ENCODE peak calls at places on chromosome 20, in ten cellular contexts. D, I, Z, M, E, Y, K, O, A and N are unnamed samples. For H3K4me1, the result is how much of the 10 kb centered on the place peaks cover.

GRCh38 chr20:21100590-21101452 is 5.3 kb downstream of the LINC00237 start:
- DNase-seq in D (no peak), I (no peak), Z (no peak), M (no peak), E (no peak), Y (no peak), K (no peak), O (no peak), A (no peak), N (no peak)

GRCh38 chr20:2103454-2104153 is 2.0 kb downstream of the STK35 start:
- DNase-seq in D (no peak), I (no peak), Z (no peak), M (no peak), E (no peak), Y (no peak), K (no peak), O (no peak), A (peak), N (no peak)

GRCh38 chr20:24134284-24134683 is 145.7 kb upstream of the GGTLC1 start:
- DNase-seq in D (no peak), I (no peak), Z (peak), M (peak), E (no peak), Y (peak), K (peak), O (no peak), A (peak), N (no peak)

GRCh38 chr20:45346291-45346718 is 1.9 kb downstream of the SDC4 start:
- DNase-seq in D (no peak), I (no peak), Z (peak), M (no peak), E (no peak), Y (peak), K (peak), O (no peak), A (no peak), N (no peak)

GRCh38 chr20:60057123-60057865 is 99.1 kb downstream of the CDH26 start:
- DNase-seq in D (peak), I (peak), Z (peak), M (peak), E (no peak), Y (peak), K (peak), O (peak), A (peak), N (peak)

GRCh38 chr20:47785900-47786762 is 850 bp upstream of the SULF2 start:
- DNase-seq in D (peak), I (peak), Z (peak), M (peak), E (no peak), Y (peak), K (peak), O (peak), A (peak), N (peak)

GRCh38 chr20:39855056-39855455 is 834.0 kb downstream of the MAFB start:
- DNase-seq in D (no peak), I (no peak), Z (no peak), M (no peak), E (no peak), Y (no peak), K (no peak), O (no peak), A (peak), N (no peak)

GRCh38 chr20:37522258-37523011 is 1.4 kb downstream of the NNAT start:
- DNase-seq in D (peak), I (peak), Z (no peak), M (peak), E (no peak), Y (peak), K (no peak), O (peak), A (peak), N (no peak)

GRCh38 chr20:61118429-61119224 is 133.4 kb upstream of the CDH4 start:
- DNase-seq in D (no peak), I (no peak), Z (no peak), M (no peak), E (no peak), Y (no peak), K (no peak), O (no peak), A (peak), N (no peak)

GRCh38 chr20:44011251-44011940 is 96.7 kb downstream of the TOX2 start:
- DNase-seq in D (no peak), I (no peak), Z (no peak), M (no peak), E (no peak), Y (no peak), K (no peak), O (no peak), A (no peak), N (no peak)

DNA sequence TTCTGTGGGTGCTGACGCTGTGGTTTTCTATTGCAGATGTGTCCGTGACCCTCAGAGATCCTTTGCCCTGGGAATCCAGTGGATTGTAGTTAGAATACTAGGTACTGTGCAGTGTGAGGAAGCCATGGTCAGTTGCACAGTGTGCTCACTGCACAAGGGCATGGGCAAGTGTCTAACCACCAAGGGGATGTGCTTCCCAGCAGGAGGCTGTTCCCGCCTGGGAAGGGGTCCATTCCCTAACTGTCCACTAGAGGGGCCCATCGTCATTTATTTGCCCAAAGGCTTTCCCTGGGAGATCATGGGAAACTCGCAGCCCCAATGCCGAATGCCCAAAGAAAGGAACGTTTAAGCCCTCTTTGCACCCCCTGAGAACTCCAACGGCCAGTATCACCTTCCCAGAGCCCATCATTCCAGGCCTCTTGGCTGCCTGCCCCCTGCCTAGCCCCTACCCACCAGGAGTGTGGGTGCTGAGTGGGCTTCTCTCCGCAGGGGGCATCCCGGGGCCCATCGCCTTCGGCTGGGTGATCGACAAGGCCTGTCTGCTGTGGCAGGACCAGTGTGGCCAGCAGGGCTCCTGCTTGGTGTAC is 26.2 kb downstream of the SLCO4A1 start:
- DNase-seq in D (peak), I (peak), Z (peak), M (peak), E (no peak), Y (peak), K (peak), O (peak), A (peak), N (peak)
- TF ChIP-seq CTCF in D (peak), I (peak), Z (peak), M (peak), E (peak), Y (peak), K (peak), O (peak), A (peak), N (peak)

DNA sequence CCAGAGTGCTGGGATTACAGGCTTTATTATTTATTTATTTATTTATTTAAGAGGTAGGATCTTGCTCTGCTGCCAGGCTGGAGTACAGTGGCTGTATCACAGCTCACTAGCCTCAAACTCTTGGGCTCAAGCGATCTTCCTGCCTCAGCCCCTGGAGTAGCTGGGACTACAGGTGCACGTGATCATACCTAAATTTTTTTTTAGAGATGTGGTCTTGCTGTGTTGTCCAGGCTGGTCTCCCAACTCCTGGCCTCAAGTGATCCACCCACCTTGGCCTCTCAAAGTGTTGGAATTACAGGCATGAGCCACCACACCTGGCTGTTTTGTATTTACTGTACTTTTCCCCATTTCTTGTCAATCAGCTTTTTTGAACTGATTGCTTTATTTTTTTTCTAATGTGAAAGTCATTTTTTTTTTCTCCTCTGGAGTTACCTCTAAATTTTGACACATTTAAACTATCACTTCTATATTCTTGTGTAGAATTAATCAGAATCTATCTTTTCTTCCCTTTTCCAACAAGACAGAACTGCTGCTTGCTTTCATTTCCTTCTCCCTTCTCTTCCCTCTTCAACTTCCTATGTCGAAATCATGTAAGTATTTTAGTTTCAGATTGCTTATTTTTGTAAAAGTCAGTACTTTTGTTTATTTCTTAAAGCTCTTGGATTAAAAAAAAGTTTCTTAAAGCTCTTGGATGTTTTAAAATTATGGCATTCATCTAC is 12.0 kb downstream of the PANK2 start:
- DNase-seq in D (no peak), I (peak), Z (no peak), M (no peak), E (no peak), Y (no peak), K (no peak), O (no peak), A (no peak), N (no peak)
- H3K4me1 ChIP-seq in D (under half), I (under half), Z (under half), M (under half), E (half or more), Y (under half), K (under half), O (half or more), A (under half), N (under half)

GRCh38 chr20:57934007-57934805 is 224.4 kb upstream of the PMEPA1 start:
- DNase-seq in D (no peak), I (no peak), Z (no peak), M (no peak), E (no peak), Y (no peak), K (no peak), O (no peak), A (no peak), N (no peak)
- H3K27ac ChIP-seq in D (no peak), I (no peak), Z (no peak), M (no peak), E (no peak), Y (no peak), K (no peak), O (no peak), A (no peak), N (no peak)

GRCh38 chr20:32111763-32112162 is 2.2 kb downstream of the TM9SF4 start:
- DNase-seq in D (no peak), I (no peak), Z (no peak), M (no peak), E (no peak), Y (no peak), K (no peak), O (no peak), A (no peak), N (no peak)
- TF ChIP-seq CTCF in D (no peak), I (no peak), Z (no peak), M (no peak), E (no peak), Y (no peak), K (no peak), O (no peak), A (no peak), N (no peak)

DNA sequence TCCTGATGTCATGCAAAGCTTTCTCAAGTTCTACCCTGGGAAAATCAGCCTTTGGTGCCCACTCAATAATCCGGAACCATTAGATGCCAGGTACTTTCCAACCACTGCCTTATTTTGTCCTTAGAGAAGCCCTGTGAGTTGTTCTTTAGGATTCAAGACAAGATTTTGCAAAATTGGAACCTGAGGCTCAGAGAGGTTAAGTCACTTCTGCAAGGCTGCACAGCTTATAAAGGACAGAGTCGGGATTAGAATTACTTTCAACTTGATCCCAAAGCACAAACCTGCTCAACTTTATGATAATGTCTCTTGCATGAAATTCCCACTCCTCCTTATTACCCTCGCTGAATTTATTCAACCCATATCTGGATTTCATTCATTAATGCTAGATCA is 287.2 kb downstream of the PTPRT start:
- DNase-seq in D (no peak), I (no peak), Z (no peak), M (no peak), E (no peak), Y (no peak), K (no peak), O (no peak), A (no peak), N (no peak)
- H3K4me1 ChIP-seq in D (under half), I (under half), Z (under half), M (under half), E (under half), Y (under half), K (under half), O (under half), A (under half), N (under half)